ENCODE peak calls at places on chromosomes 4 and X, in eight cellular contexts. One of them, this sample, is unnamed.

GRCh38 chr4:152165146-152165545 is 370.7 kb downstream of the FBXW7 start:
- DNase-seq in GM12865: no peak
- DNase-seq in C1 segment of cervical spinal cord: no peak
- DNase-seq in nucleus accumbens: no peak
- DNase-seq in cardiac muscle cell: no peak
- DNase-seq in CD4-positive, alpha-beta T cell: no peak
- DNase-seq in stimulated activated CD4-positive, alpha-beta T cell treated with anti-CD3 and anti-CD28 coated beads, Interleukin-15, amount 100 ng/mL, for 24 hours: no peak
- DNase-seq in KBM-7: no peak
- DNase-seq in this sample: no peak

GRCh38 chrX:10726647-10727046 is 106.3 kb upstream of the MID1 start:
- DNase-seq in nucleus accumbens: no peak
- DNase-seq in GM12865: no peak
- DNase-seq in C1 segment of cervical spinal cord: no peak
- DNase-seq in cardiac muscle cell: no peak
- DNase-seq in stimulated activated CD4-positive, alpha-beta T cell treated with anti-CD3 and anti-CD28 coated beads, Interleukin-15, amount 100 ng/mL, for 24 hours: no peak
- DNase-seq in KBM-7: no peak
- DNase-seq in CD4-positive, alpha-beta T cell: no peak
- DNase-seq in this sample: no peak

GRCh38 chrX:22081475-22082092 is 49.5 kb downstream of the PHEX start:
- DNase-seq in CD4-positive, alpha-beta T cell: peak
- DNase-seq in KBM-7: peak
- DNase-seq in cardiac muscle cell: peak
- DNase-seq in GM12865: peak
- DNase-seq in stimulated activated CD4-positive, alpha-beta T cell treated with anti-CD3 and anti-CD28 coated beads, Interleukin-15, amount 100 ng/mL, for 24 hours: peak
- DNase-seq in C1 segment of cervical spinal cord: no peak
- DNase-seq in nucleus accumbens: no peak
- DNase-seq in this sample: peak

GRCh38 chr4:150784305-150784704 is 202.4 kb downstream of the MAB21L2 start:
- DNase-seq in GM12865: no peak
- DNase-seq in nucleus accumbens: no peak
- DNase-seq in CD4-positive, alpha-beta T cell: no peak
- DNase-seq in KBM-7: no peak
- DNase-seq in stimulated activated CD4-positive, alpha-beta T cell treated with anti-CD3 and anti-CD28 coated beads, Interleukin-15, amount 100 ng/mL, for 24 hours: no peak
- DNase-seq in cardiac muscle cell: no peak
- DNase-seq in C1 segment of cervical spinal cord: no peak
- DNase-seq in this sample: no peak

GRCh38 chrX:84475101-84475500 is 27.2 kb downstream of the HDX start:
- DNase-seq in CD4-positive, alpha-beta T cell: no peak
- DNase-seq in C1 segment of cervical spinal cord: no peak
- DNase-seq in KBM-7: no peak
- DNase-seq in cardiac muscle cell: no peak
- DNase-seq in nucleus accumbens: no peak
- DNase-seq in GM12865: no peak
- DNase-seq in stimulated activated CD4-positive, alpha-beta T cell treated with anti-CD3 and anti-CD28 coated beads, Interleukin-15, amount 100 ng/mL, for 24 hours: no peak
- DNase-seq in this sample: no peak

GRCh38 chr4:171390626-171391025 is 422.6 kb upstream of the GALNTL6 start:
- DNase-seq in GM12865: no peak
- DNase-seq in CD4-positive, alpha-beta T cell: no peak
- DNase-seq in stimulated activated CD4-positive, alpha-beta T cell treated with anti-CD3 and anti-CD28 coated beads, Interleukin-15, amount 100 ng/mL, for 24 hours: no peak
- DNase-seq in cardiac muscle cell: no peak
- DNase-seq in C1 segment of cervical spinal cord: no peak
- DNase-seq in nucleus accumbens: no peak
- DNase-seq in KBM-7: no peak
- DNase-seq in this sample: no peak

GRCh38 chr4:159269143-159269542 is 166.3 kb downstream of the RAPGEF2 start:
- DNase-seq in KBM-7: no peak
- DNase-seq in cardiac muscle cell: no peak
- DNase-seq in nucleus accumbens: no peak
- DNase-seq in CD4-positive, alpha-beta T cell: no peak
- DNase-seq in GM12865: no peak
- DNase-seq in stimulated activated CD4-positive, alpha-beta T cell treated with anti-CD3 and anti-CD28 coated beads, Interleukin-15, amount 100 ng/mL, for 24 hours: no peak
- DNase-seq in C1 segment of cervical spinal cord: no peak
- DNase-seq in this sample: no peak

GRCh38 chrX:129945131-129945530 is 37.3 kb upstream of the BCORL1 start:
- DNase-seq in CD4-positive, alpha-beta T cell: no peak
- DNase-seq in KBM-7: no peak
- DNase-seq in nucleus accumbens: no peak
- DNase-seq in stimulated activated CD4-positive, alpha-beta T cell treated with anti-CD3 and anti-CD28 coated beads, Interleukin-15, amount 100 ng/mL, for 24 hours: no peak
- DNase-seq in C1 segment of cervical spinal cord: no peak
- DNase-seq in cardiac muscle cell: no peak
- DNase-seq in GM12865: no peak
- DNase-seq in this sample: no peak

GRCh38 chr4:153458969-153459368 is 7.2 kb upstream of the TMEM131L start:
- DNase-seq in nucleus accumbens: no peak
- DNase-seq in cardiac muscle cell: no peak
- DNase-seq in GM12865: no peak
- DNase-seq in C1 segment of cervical spinal cord: no peak
- DNase-seq in CD4-positive, alpha-beta T cell: no peak
- DNase-seq in KBM-7: no peak
- DNase-seq in stimulated activated CD4-positive, alpha-beta T cell treated with anti-CD3 and anti-CD28 coated beads, Interleukin-15, amount 100 ng/mL, for 24 hours: no peak
- DNase-seq in this sample: no peak

GRCh38 chr4:94304365-94304971 is 38.2 kb downstream of the HPGDS start:
- DNase-seq in CD4-positive, alpha-beta T cell: no peak
- DNase-seq in KBM-7: peak
- DNase-seq in C1 segment of cervical spinal cord: no peak
- DNase-seq in stimulated activated CD4-positive, alpha-beta T cell treated with anti-CD3 and anti-CD28 coated beads, Interleukin-15, amount 100 ng/mL, for 24 hours: no peak
- DNase-seq in GM12865: peak
- DNase-seq in cardiac muscle cell: peak
- DNase-seq in nucleus accumbens: no peak
- DNase-seq in this sample: peak

GRCh38 chr4:48493485-48494100 is 3.5 kb downstream of the ZAR1 start:
- DNase-seq in cardiac muscle cell: peak
- DNase-seq in KBM-7: no peak
- DNase-seq in C1 segment of cervical spinal cord: no peak
- DNase-seq in stimulated activated CD4-positive, alpha-beta T cell treated with anti-CD3 and anti-CD28 coated beads, Interleukin-15, amount 100 ng/mL, for 24 hours: no peak
- DNase-seq in CD4-positive, alpha-beta T cell: no peak
- DNase-seq in nucleus accumbens: no peak
- DNase-seq in GM12865: no peak
- DNase-seq in this sample: no peak

GRCh38 chr4:40844261-40844660 is 94.5 kb downstream of the NSUN7 start:
- DNase-seq in CD4-positive, alpha-beta T cell: no peak
- DNase-seq in GM12865: no peak
- DNase-seq in KBM-7: no peak
- DNase-seq in stimulated activated CD4-positive, alpha-beta T cell treated with anti-CD3 and anti-CD28 coated beads, Interleukin-15, amount 100 ng/mL, for 24 hours: no peak
- DNase-seq in nucleus accumbens: no peak
- DNase-seq in C1 segment of cervical spinal cord: no peak
- DNase-seq in cardiac muscle cell: no peak
- DNase-seq in this sample: no peak

GRCh38 chr4:89765966-89766365 is 71.0 kb downstream of the SNCA start:
- DNase-seq in CD4-positive, alpha-beta T cell: no peak
- DNase-seq in nucleus accumbens: no peak
- DNase-seq in KBM-7: no peak
- DNase-seq in C1 segment of cervical spinal cord: no peak
- DNase-seq in stimulated activated CD4-positive, alpha-beta T cell treated with anti-CD3 and anti-CD28 coated beads, Interleukin-15, amount 100 ng/mL, for 24 hours: no peak
- DNase-seq in GM12865: no peak
- DNase-seq in cardiac muscle cell: no peak
- DNase-seq in this sample: no peak

GRCh38 chr4:83772680-83773079 is 236.8 kb downstream of the GPAT3 start:
- DNase-seq in stimulated activated CD4-positive, alpha-beta T cell treated with anti-CD3 and anti-CD28 coated beads, Interleukin-15, amount 100 ng/mL, for 24 hours: no peak
- DNase-seq in GM12865: no peak
- DNase-seq in KBM-7: no peak
- DNase-seq in C1 segment of cervical spinal cord: no peak
- DNase-seq in cardiac muscle cell: no peak
- DNase-seq in nucleus accumbens: no peak
- DNase-seq in CD4-positive, alpha-beta T cell: no peak
- DNase-seq in this sample: no peak

GRCh38 chr4:176277162-176277904 is 8.3 kb upstream of the ASB5 start:
- DNase-seq in C1 segment of cervical spinal cord: peak
- DNase-seq in KBM-7: peak
- DNase-seq in GM12865: peak
- DNase-seq in CD4-positive, alpha-beta T cell: no peak
- DNase-seq in cardiac muscle cell: peak
- DNase-seq in nucleus accumbens: peak
- DNase-seq in stimulated activated CD4-positive, alpha-beta T cell treated with anti-CD3 and anti-CD28 coated beads, Interleukin-15, amount 100 ng/mL, for 24 hours: peak
- DNase-seq in this sample: peak

GRCh38 chrX:116272328-116272727 is 101.8 kb downstream of the AGTR2 start:
- DNase-seq in C1 segment of cervical spinal cord: no peak
- DNase-seq in nucleus accumbens: no peak
- DNase-seq in KBM-7: no peak
- DNase-seq in CD4-positive, alpha-beta T cell: no peak
- DNase-seq in cardiac muscle cell: no peak
- DNase-seq in GM12865: no peak
- DNase-seq in stimulated activated CD4-positive, alpha-beta T cell treated with anti-CD3 and anti-CD28 coated beads, Interleukin-15, amount 100 ng/mL, for 24 hours: no peak
- DNase-seq in this sample: no peak

GRCh38 chr4:40890764-40891163 is 141.0 kb downstream of the NSUN7 start:
- DNase-seq in KBM-7: no peak
- DNase-seq in nucleus accumbens: no peak
- DNase-seq in stimulated activated CD4-positive, alpha-beta T cell treated with anti-CD3 and anti-CD28 coated beads, Interleukin-15, amount 100 ng/mL, for 24 hours: no peak
- DNase-seq in C1 segment of cervical spinal cord: no peak
- DNase-seq in CD4-positive, alpha-beta T cell: no peak
- DNase-seq in GM12865: no peak
- DNase-seq in cardiac muscle cell: no peak
- DNase-seq in this sample: no peak

GRCh38 chr4:2929469-2929868 is 33.7 kb downstream of the NOP14 start:
- DNase-seq in CD4-positive, alpha-beta T cell: no peak
- DNase-seq in cardiac muscle cell: no peak
- DNase-seq in KBM-7: no peak
- DNase-seq in stimulated activated CD4-positive, alpha-beta T cell treated with anti-CD3 and anti-CD28 coated beads, Interleukin-15, amount 100 ng/mL, for 24 hours: no peak
- DNase-seq in C1 segment of cervical spinal cord: no peak
- DNase-seq in nucleus accumbens: no peak
- DNase-seq in GM12865: no peak
- DNase-seq in this sample: peak

GRCh38 chrX:110966046-110966445 is 129.9 kb upstream of the PAK3 start:
- DNase-seq in CD4-positive, alpha-beta T cell: no peak
- DNase-seq in C1 segment of cervical spinal cord: no peak
- DNase-seq in cardiac muscle cell: no peak
- DNase-seq in nucleus accumbens: no peak
- DNase-seq in KBM-7: no peak
- DNase-seq in GM12865: no peak
- DNase-seq in stimulated activated CD4-positive, alpha-beta T cell treated with anti-CD3 and anti-CD28 coated beads, Interleukin-15, amount 100 ng/mL, for 24 hours: no peak
- DNase-seq in this sample: no peak

GRCh38 chr4:128524311-128524710 is 236.7 kb upstream of the PGRMC2 start:
- DNase-seq in GM12865: no peak
- DNase-seq in nucleus accumbens: no peak
- DNase-seq in cardiac muscle cell: no peak
- DNase-seq in CD4-positive, alpha-beta T cell: no peak
- DNase-seq in KBM-7: no peak
- DNase-seq in C1 segment of cervical spinal cord: no peak
- DNase-seq in stimulated activated CD4-positive, alpha-beta T cell treated with anti-CD3 and anti-CD28 coated beads, Interleukin-15, amount 100 ng/mL, for 24 hours: no peak
- DNase-seq in this sample: no peak

GRCh38 chrX:130933358-130933757 is 30.3 kb upstream of the ENOX2 start:
- DNase-seq in stimulated activated CD4-positive, alpha-beta T cell treated with anti-CD3 and anti-CD28 coated beads, Interleukin-15, amount 100 ng/mL, for 24 hours: no peak
- DNase-seq in C1 segment of cervical spinal cord: no peak
- DNase-seq in CD4-positive, alpha-beta T cell: no peak
- DNase-seq in nucleus accumbens: no peak
- DNase-seq in GM12865: no peak
- DNase-seq in cardiac muscle cell: no peak
- DNase-seq in KBM-7: peak
- DNase-seq in this sample: no peak

GRCh38 chrX:68647156-68647957 is at the start of gene STARD8:
- DNase-seq in stimulated activated CD4-positive, alpha-beta T cell treated with anti-CD3 and anti-CD28 coated beads, Interleukin-15, amount 100 ng/mL, for 24 hours: no peak
- DNase-seq in KBM-7: no peak
- DNase-seq in C1 segment of cervical spinal cord: no peak
- DNase-seq in CD4-positive, alpha-beta T cell: no peak
- DNase-seq in cardiac muscle cell: peak
- DNase-seq in nucleus accumbens: no peak
- DNase-seq in GM12865: no peak
- DNase-seq in this sample: no peak

GRCh38 chr4:46432923-46433322 is 43.0 kb upstream of the GABRA2 start:
- DNase-seq in nucleus accumbens: no peak
- DNase-seq in cardiac muscle cell: no peak
- DNase-seq in GM12865: no peak
- DNase-seq in stimulated activated CD4-positive, alpha-beta T cell treated with anti-CD3 and anti-CD28 coated beads, Interleukin-15, amount 100 ng/mL, for 24 hours: no peak
- DNase-seq in CD4-positive, alpha-beta T cell: no peak
- DNase-seq in C1 segment of cervical spinal cord: no peak
- DNase-seq in KBM-7: no peak
- DNase-seq in this sample: no peak

GRCh38 chr4:7074423-7074822 is 6.6 kb upstream of the GRPEL1 start:
- DNase-seq in C1 segment of cervical spinal cord: no peak
- DNase-seq in KBM-7: no peak
- DNase-seq in stimulated activated CD4-positive, alpha-beta T cell treated with anti-CD3 and anti-CD28 coated beads, Interleukin-15, amount 100 ng/mL, for 24 hours: no peak
- DNase-seq in CD4-positive, alpha-beta T cell: no peak
- DNase-seq in nucleus accumbens: no peak
- DNase-seq in GM12865: no peak
- DNase-seq in cardiac muscle cell: no peak
- DNase-seq in this sample: no peak

GRCh38 chr4:184762100-184762499 is 28.2 kb upstream of the CENPU start:
- DNase-seq in C1 segment of cervical spinal cord: no peak
- DNase-seq in cardiac muscle cell: no peak
- DNase-seq in KBM-7: no peak
- DNase-seq in nucleus accumbens: no peak
- DNase-seq in CD4-positive, alpha-beta T cell: peak
- DNase-seq in GM12865: peak
- DNase-seq in stimulated activated CD4-positive, alpha-beta T cell treated with anti-CD3 and anti-CD28 coated beads, Interleukin-15, amount 100 ng/mL, for 24 hours: peak
- DNase-seq in this sample: peak

GRCh38 chrX:8429692-8430249 is 34.9 kb upstream of the VCX3B start:
- DNase-seq in CD4-positive, alpha-beta T cell: no peak
- DNase-seq in C1 segment of cervical spinal cord: no peak
- DNase-seq in nucleus accumbens: no peak
- DNase-seq in GM12865: no peak
- DNase-seq in KBM-7: no peak
- DNase-seq in stimulated activated CD4-positive, alpha-beta T cell treated with anti-CD3 and anti-CD28 coated beads, Interleukin-15, amount 100 ng/mL, for 24 hours: no peak
- DNase-seq in cardiac muscle cell: peak
- DNase-seq in this sample: no peak

GRCh38 chr4:41748074-41748787 is at the start of gene PHOX2B:
- DNase-seq in cardiac muscle cell: no peak
- DNase-seq in stimulated activated CD4-positive, alpha-beta T cell treated with anti-CD3 and anti-CD28 coated beads, Interleukin-15, amount 100 ng/mL, for 24 hours: no peak
- DNase-seq in nucleus accumbens: no peak
- DNase-seq in KBM-7: no peak
- DNase-seq in GM12865: no peak
- DNase-seq in CD4-positive, alpha-beta T cell: no peak
- DNase-seq in C1 segment of cervical spinal cord: no peak
- DNase-seq in this sample: no peak

GRCh38 chr4:56658410-56659003 is 22.6 kb downstream of the HOPX start:
- DNase-seq in C1 segment of cervical spinal cord: no peak
- DNase-seq in stimulated activated CD4-positive, alpha-beta T cell treated with anti-CD3 and anti-CD28 coated beads, Interleukin-15, amount 100 ng/mL, for 24 hours: no peak
- DNase-seq in nucleus accumbens: no peak
- DNase-seq in CD4-positive, alpha-beta T cell: no peak
- DNase-seq in cardiac muscle cell: no peak
- DNase-seq in GM12865: no peak
- DNase-seq in KBM-7: peak
- DNase-seq in this sample: no peak

GRCh38 chr4:153019906-153020305 is 83.8 kb downstream of the FHDC1 start:
- DNase-seq in cardiac muscle cell: no peak
- DNase-seq in GM12865: no peak
- DNase-seq in C1 segment of cervical spinal cord: no peak
- DNase-seq in CD4-positive, alpha-beta T cell: no peak
- DNase-seq in KBM-7: no peak
- DNase-seq in stimulated activated CD4-positive, alpha-beta T cell treated with anti-CD3 and anti-CD28 coated beads, Interleukin-15, amount 100 ng/mL, for 24 hours: no peak
- DNase-seq in nucleus accumbens: no peak
- DNase-seq in this sample: no peak

GRCh38 chrX:10157545-10157944 is 770 bp downstream of the CLCN4 start:
- DNase-seq in GM12865: no peak
- DNase-seq in CD4-positive, alpha-beta T cell: no peak
- DNase-seq in C1 segment of cervical spinal cord: no peak
- DNase-seq in cardiac muscle cell: no peak
- DNase-seq in nucleus accumbens: no peak
- DNase-seq in stimulated activated CD4-positive, alpha-beta T cell treated with anti-CD3 and anti-CD28 coated beads, Interleukin-15, amount 100 ng/mL, for 24 hours: no peak
- DNase-seq in KBM-7: no peak
- DNase-seq in this sample: no peak

GRCh38 chr4:71526626-71527406 is 188.0 kb downstream of the SLC4A4 start:
- DNase-seq in cardiac muscle cell: no peak
- DNase-seq in nucleus accumbens: no peak
- DNase-seq in stimulated activated CD4-positive, alpha-beta T cell treated with anti-CD3 and anti-CD28 coated beads, Interleukin-15, amount 100 ng/mL, for 24 hours: no peak
- DNase-seq in CD4-positive, alpha-beta T cell: no peak
- DNase-seq in C1 segment of cervical spinal cord: no peak
- DNase-seq in KBM-7: peak
- DNase-seq in GM12865: peak
- DNase-seq in this sample: no peak

GRCh38 chr4:152187693-152188092 is 348.2 kb downstream of the FBXW7 start:
- DNase-seq in CD4-positive, alpha-beta T cell: no peak
- DNase-seq in KBM-7: no peak
- DNase-seq in stimulated activated CD4-positive, alpha-beta T cell treated with anti-CD3 and anti-CD28 coated beads, Interleukin-15, amount 100 ng/mL, for 24 hours: no peak
- DNase-seq in C1 segment of cervical spinal cord: no peak
- DNase-seq in cardiac muscle cell: no peak
- DNase-seq in GM12865: no peak
- DNase-seq in nucleus accumbens: no peak
- DNase-seq in this sample: no peak

GRCh38 chrX:37509349-37509748 is 62.1 kb upstream of the LANCL3 start:
- DNase-seq in stimulated activated CD4-positive, alpha-beta T cell treated with anti-CD3 and anti-CD28 coated beads, Interleukin-15, amount 100 ng/mL, for 24 hours: no peak
- DNase-seq in CD4-positive, alpha-beta T cell: no peak
- DNase-seq in nucleus accumbens: no peak
- DNase-seq in KBM-7: peak
- DNase-seq in cardiac muscle cell: peak
- DNase-seq in GM12865: no peak
- DNase-seq in C1 segment of cervical spinal cord: no peak
- DNase-seq in this sample: no peak

GRCh38 chr4:169253904-169254303 is 16.9 kb downstream of the SH3RF1 start:
- DNase-seq in C1 segment of cervical spinal cord: no peak
- DNase-seq in GM12865: no peak
- DNase-seq in nucleus accumbens: no peak
- DNase-seq in KBM-7: no peak
- DNase-seq in stimulated activated CD4-positive, alpha-beta T cell treated with anti-CD3 and anti-CD28 coated beads, Interleukin-15, amount 100 ng/mL, for 24 hours: no peak
- DNase-seq in cardiac muscle cell: no peak
- DNase-seq in CD4-positive, alpha-beta T cell: no peak
- DNase-seq in this sample: no peak